ENCODE peak calls at places on chromosomes 11 and 22, in ten cellular contexts. F is choroid plexus epithelial cell; N is CD8-positive, alpha-beta T cell; X is LNCaP clone FGC; S is brain microvascular endothelial cell; A is GM06990; O is fibroblast of lung; Y is AG10803; K is PC-3; Z is uterus. J is an unnamed sample.

GRCh38 chr11:72511393-72512047 is 77.2 kb upstream of the CLPB start:
- DNase-seq in F (no peak), N (no peak), X (no peak), S (peak), A (no peak), O (peak), Y (no peak), K (no peak), Z (no peak), J (no peak)

GRCh38 chr11:9691865-9692264 is 28.0 kb downstream of the SWAP70 start:
- DNase-seq in F (peak), N (no peak), X (no peak), S (no peak), A (no peak), O (peak), Y (no peak), K (peak), Z (no peak), J (peak)

GRCh38 chr22:48640890-48641771 is 1186.5 kb downstream of the BRD1 start:
- DNase-seq in F (no peak), N (no peak), X (no peak), S (no peak), A (no peak), O (no peak), Y (no peak), K (no peak), Z (no peak), J (no peak)

GRCh38 chr11:2477254-2477653 is 32.4 kb downstream of the KCNQ1 start:
- DNase-seq in F (no peak), N (no peak), X (no peak), S (no peak), A (no peak), O (no peak), Y (no peak), K (no peak), Z (no peak), J (no peak)

GRCh38 chr11:132972565-132972964 is 559.7 kb downstream of the OPCML start:
- DNase-seq in F (no peak), N (no peak), X (no peak), S (no peak), A (no peak), O (no peak), Y (no peak), K (no peak), Z (no peak), J (no peak)

GRCh38 chr11:24900524-24900923 is 403.7 kb downstream of the LUZP2 start:
- DNase-seq in F (no peak), N (no peak), X (no peak), S (no peak), A (no peak), O (no peak), Y (no peak), K (no peak), Z (no peak), J (no peak)

GRCh38 chr22:36409911-36410756 is 22.4 kb upstream of the MYH9 start:
- DNase-seq in F (peak), N (peak), X (peak), S (no peak), A (peak), O (peak), Y (no peak), K (peak), Z (peak), J (no peak)

GRCh38 chr11:5620606-5621521 is 3.9 kb upstream of the TRIM34 start:
- DNase-seq in F (peak), N (no peak), X (peak), S (peak), A (no peak), O (peak), Y (peak), K (peak), Z (no peak), J (peak)

GRCh38 chr11:20097319-20098221 is 62.7 kb downstream of the DBX1 start:
- DNase-seq in F (peak), N (no peak), X (no peak), S (peak), A (no peak), O (peak), Y (peak), K (peak), Z (peak), J (peak)

GRCh38 chr11:69686452-69686851 is 11.3 kb upstream of the LTO1 start:
- DNase-seq in F (no peak), N (no peak), X (no peak), S (no peak), A (no peak), O (no peak), Y (no peak), K (no peak), Z (no peak), J (no peak)
- TF ChIP-seq CTCF in F (no peak), N (no peak), X (no peak), S (no peak), A (no peak), O (no peak), Y (no peak), K (no peak), Z (no peak), J (no peak)

DNA sequence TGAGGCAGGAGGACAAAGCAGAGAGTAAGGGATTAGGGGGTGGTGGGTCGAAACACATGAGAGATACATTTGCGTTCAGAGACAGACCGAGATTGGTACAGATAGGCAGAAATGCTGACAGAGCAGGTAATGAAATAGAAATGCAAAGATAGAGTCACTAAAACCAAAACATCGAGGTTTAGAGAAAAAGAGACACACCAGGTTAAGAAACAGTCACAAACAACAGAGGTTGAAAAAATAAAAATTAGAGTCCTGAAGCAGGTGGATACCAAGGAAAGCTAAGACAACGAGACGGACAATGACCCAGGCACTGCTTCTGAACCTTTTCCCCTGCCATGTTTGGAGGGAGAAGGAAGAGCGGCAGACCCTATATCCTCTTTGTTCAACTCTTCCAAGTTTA is 1.2 kb upstream of the MAPK1 start:
- DNase-seq in F (no peak), N (no peak), X (no peak), S (no peak), A (no peak), O (no peak), Y (no peak), K (no peak), Z (no peak), J (no peak)
- H3K4me3 ChIP-seq in F (no peak), N (peak), X (no peak), S (no peak), A (no peak), O (no peak), Y (no peak), K (no peak), Z (no peak), J (no peak)

GRCh38 chr11:35905901-35906661 is 37.8 kb upstream of the LDLRAD3 start:
- DNase-seq in F (peak), N (no peak), X (peak), S (no peak), A (no peak), O (no peak), Y (no peak), K (peak), Z (no peak), J (no peak)
- TF ChIP-seq CTCF in F (no peak), N (no peak), X (no peak), S (no peak), A (no peak), O (no peak), Y (no peak), K (no peak), Z (no peak), J (no peak)

GRCh38 chr11:27696961-27697360 is 3.3 kb downstream of the BDNF start:
- DNase-seq in F (peak), N (no peak), X (no peak), S (no peak), A (no peak), O (peak), Y (no peak), K (no peak), Z (no peak), J (no peak)
- H3K4me3 ChIP-seq in F (peak), N (no peak), X (no peak), S (peak), A (no peak), O (peak), Y (peak), K (no peak), Z (no peak), J (no peak)

DNA sequence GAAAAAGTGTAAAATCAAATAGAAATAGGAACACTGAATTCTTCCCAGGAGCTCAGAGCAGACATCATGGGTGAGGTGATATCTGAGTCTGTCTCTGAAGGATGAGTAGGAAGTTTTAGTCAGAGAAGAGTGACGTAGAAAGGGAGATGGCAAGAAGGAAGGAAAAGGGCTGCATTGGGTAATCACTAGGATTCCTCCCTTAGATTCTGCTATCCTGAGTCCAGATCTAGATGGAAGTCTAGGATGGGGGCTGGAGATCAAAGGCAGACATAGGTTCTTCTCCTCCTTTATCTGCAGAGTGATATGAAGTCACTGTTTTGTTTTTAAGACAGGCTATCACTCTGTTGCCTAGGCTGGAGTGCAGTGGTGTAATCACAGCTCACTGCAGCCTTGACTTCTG is 30.4 kb downstream of the POU2F3 start:
- DNase-seq in F (no peak), N (no peak), X (no peak), S (no peak), A (no peak), O (no peak), Y (no peak), K (no peak), Z (no peak), J (peak)
- TF ChIP-seq CTCF in F (no peak), N (no peak), X (no peak), S (no peak), A (no peak), O (no peak), Y (no peak), K (no peak), Z (no peak), J (no peak)

DNA sequence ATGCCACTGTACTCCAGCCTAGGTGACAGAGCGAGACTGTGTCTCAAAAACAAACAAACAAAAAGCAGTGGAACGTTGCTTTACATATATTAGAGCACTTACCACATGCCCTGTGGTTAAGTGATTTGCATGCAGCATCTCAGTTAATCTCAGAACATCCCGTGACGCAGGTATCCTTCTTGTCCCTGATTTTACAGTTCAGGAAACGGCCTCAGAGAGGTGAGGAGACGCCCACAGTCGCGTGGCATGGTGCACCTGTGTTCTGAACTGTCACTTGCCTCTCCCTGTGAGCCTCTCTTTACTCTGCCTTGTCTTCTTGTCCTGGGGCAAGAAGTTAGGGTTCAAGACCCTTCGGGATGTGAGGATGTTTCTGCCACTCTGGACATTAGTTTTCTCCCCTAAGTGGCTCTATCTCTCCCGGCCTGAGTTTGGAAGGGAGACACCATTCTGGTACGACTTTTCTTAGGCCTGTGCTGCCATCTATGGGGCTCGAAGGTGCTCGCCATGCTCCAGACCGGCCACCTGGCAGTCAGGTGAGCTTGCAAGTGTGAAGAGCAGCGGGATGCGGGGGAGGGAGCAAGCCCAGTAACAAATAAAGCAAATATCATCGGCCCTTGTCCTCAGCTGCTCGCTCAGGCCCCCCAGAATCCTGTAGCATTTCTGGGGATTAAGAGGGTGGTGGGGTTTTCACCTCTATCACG is 25.6 kb downstream of the YWHAH start:
- DNase-seq in F (peak), N (peak), X (peak), S (peak), A (peak), O (peak), Y (peak), K (peak), Z (peak), J (peak)
- H3K4me3 ChIP-seq in F (peak), N (peak), X (peak), S (peak), A (peak), O (peak), Y (peak), K (peak), Z (no peak), J (peak)

GRCh38 chr11:117333921-117334320 is 6.3 kb downstream of the CEP164 start:
- DNase-seq in F (no peak), N (no peak), X (no peak), S (no peak), A (no peak), O (no peak), Y (peak), K (no peak), Z (no peak), J (no peak)
- TF ChIP-seq CTCF in F (no peak), N (no peak), X (no peak), S (no peak), A (no peak), O (no peak), Y (no peak), K (no peak), Z (no peak), J (no peak)

GRCh38 chr22:17777717-17778044 is 3.4 kb upstream of the BID start:
- DNase-seq in F (no peak), N (no peak), X (no peak), S (no peak), A (no peak), O (no peak), Y (no peak), K (no peak), Z (no peak), J (no peak)
- H3K4me3 ChIP-seq in F (no peak), N (peak), X (no peak), S (no peak), A (peak), O (no peak), Y (no peak), K (no peak), Z (no peak), J (peak)

DNA sequence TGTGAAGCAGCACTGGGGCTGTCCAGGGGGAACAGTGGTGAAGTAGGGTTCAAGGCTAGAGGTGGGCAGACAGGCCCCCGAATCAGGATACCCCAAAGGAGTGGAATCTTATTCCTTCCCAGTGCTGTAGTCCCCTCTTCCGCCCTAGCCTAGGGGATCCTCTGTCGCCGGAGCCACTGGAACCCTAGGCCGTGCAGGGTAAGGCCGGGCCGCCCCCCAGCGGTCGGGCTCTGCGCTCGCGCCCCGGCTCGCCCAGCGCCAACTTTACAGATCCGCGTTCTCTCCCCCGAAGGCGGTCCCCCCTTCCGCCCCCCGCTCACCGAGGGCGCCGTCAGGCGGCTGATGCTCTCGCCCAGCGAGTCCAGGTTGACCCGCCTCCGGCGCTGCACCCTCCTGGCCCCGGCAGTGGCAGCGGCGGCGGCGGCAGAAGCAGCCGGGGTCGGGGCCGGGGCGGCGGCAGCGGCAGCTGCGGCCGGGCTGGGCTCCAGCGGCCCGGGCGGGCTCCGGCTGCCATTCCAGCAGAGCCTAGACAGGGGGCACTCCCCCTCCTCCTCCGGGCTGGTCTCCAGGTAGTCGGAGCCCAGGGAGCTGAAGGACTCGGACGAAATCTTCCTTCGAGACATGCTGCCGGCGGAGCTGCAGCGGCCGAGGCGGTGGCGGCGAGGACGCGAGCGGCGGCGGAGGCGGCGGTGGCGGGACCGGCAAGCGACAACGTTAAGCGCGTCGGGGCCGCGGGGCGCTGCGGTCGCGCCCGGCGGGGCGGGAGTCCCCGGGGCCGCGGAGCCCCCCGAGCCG is 646 bp downstream of the GUCY1A2 start:
- DNase-seq in F (peak), N (no peak), X (no peak), S (no peak), A (peak), O (peak), Y (peak), K (peak), Z (peak), J (peak)
- TF ChIP-seq CTCF in F (peak), N (no peak), X (peak), S (peak), A (peak), O (peak), Y (peak), K (peak), Z (peak), J (peak)